ENCODE peak calls at places on chromosomes 4 and X, in nine cellular contexts. R is H9, I is thoracic aorta, S is uterus, B is breast epithelium, E is A549, H is mammary epithelial cell, F is heart left ventricle, K is tibial nerve. A is an unnamed sample. For H3K9me3, the result is how much of the 10 kb centered on the place peaks cover.

GRCh38 chr4:46886711-46887110 is 22.3 kb downstream of the COX7B2 start:
- DNase-seq in F (no peak), R (no peak), B (no peak), I (no peak), S (no peak), E (no peak), K (no peak), H (no peak), A (no peak)

GRCh38 chrX:118497180-118497814 is 1.7 kb downstream of the DOCK11 start:
- DNase-seq in K (no peak), R (no peak), B (no peak), H (no peak), S (no peak), I (no peak), F (no peak), E (no peak), A (no peak)

GRCh38 chr4:2468464-2469191 is at the start of gene RNF4:
- DNase-seq in R (peak), S (peak), I (peak), F (peak), E (peak), B (peak), H (peak), K (peak), A (peak)

GRCh38 chr4:169791527-169792156 is 33.9 kb upstream of the HPF1 start:
- DNase-seq in S (peak), I (no peak), H (peak), E (peak), R (peak), K (peak), B (no peak), F (peak), A (no peak)

GRCh38 chr4:76688737-76689078 is 209.2 kb downstream of the SOWAHB start:
- DNase-seq in R (no peak), H (no peak), B (no peak), I (no peak), F (no peak), K (no peak), S (no peak), E (no peak), A (no peak)

GRCh38 chr4:139689093-139689722 is 23.6 kb downstream of the MGST2 start:
- DNase-seq in B (no peak), I (no peak), H (no peak), S (no peak), E (no peak), R (no peak), F (no peak), K (no peak), A (no peak)

GRCh38 chrX:124010157-124010556 is 48.7 kb downstream of the STAG2 start:
- DNase-seq in R (no peak), E (no peak), F (no peak), I (no peak), S (no peak), B (no peak), H (peak), K (no peak), A (no peak)

GRCh38 chrX:10041383-10041782 is 74.2 kb downstream of the CLDN34 start:
- DNase-seq in K (no peak), H (no peak), I (no peak), E (no peak), F (no peak), R (peak), S (no peak), B (no peak), A (no peak)

GRCh38 chr4:27178066-27178465 is 317.4 kb downstream of the STIM2 start:
- DNase-seq in I (no peak), K (no peak), H (no peak), F (no peak), R (no peak), B (no peak), E (no peak), S (no peak), A (no peak)

GRCh38 chrX:327660-328126 is 9.1 kb upstream of the GTPBP6 start:
- DNase-seq in F (peak), S (no peak), I (no peak), E (no peak), K (no peak), H (no peak), R (no peak), B (peak), A (no peak)

GRCh38 chr4:2046031-2046961 is 12.8 kb upstream of the NAT8L start:
- DNase-seq in E (no peak), I (no peak), F (no peak), H (no peak), S (no peak), K (no peak), B (no peak), R (peak), A (no peak)

GRCh38 chr4:97493815-97494518 is 649.3 kb downstream of the STPG2 start:
- DNase-seq in H (peak), I (no peak), S (no peak), K (no peak), R (no peak), B (no peak), E (no peak), F (no peak), A (no peak)

GRCh38 chr4:71932941-71933340 is 98.9 kb upstream of the NPFFR2 start:
- DNase-seq in S (no peak), B (no peak), H (peak), K (no peak), E (no peak), R (no peak), I (no peak), F (no peak), A (no peak)

GRCh38 chr4:48943387-48943786 is 36.8 kb upstream of the OCIAD2 start:
- DNase-seq in S (no peak), F (no peak), H (peak), E (no peak), B (no peak), I (no peak), K (no peak), R (peak), A (no peak)

GRCh38 chr4:95091272-95091671 is 333.5 kb downstream of the BMPR1B start:
- DNase-seq in K (no peak), R (no peak), B (no peak), S (no peak), F (no peak), E (no peak), H (no peak), I (no peak), A (no peak)

GRCh38 chr4:128076465-128076864 is 15.4 kb downstream of the LARP1B start:
- DNase-seq in R (no peak), K (no peak), H (no peak), S (no peak), F (no peak), E (no peak), I (no peak), B (no peak), A (no peak)

GRCh38 chrX:128106630-128107029 is 54.4 kb upstream of the ACTRT1 start:
- DNase-seq in R (peak), K (no peak), I (no peak), S (no peak), F (no peak), B (no peak), E (peak), H (no peak), A (no peak)

GRCh38 chr4:48262926-48263325 is 6.7 kb downstream of the TEC start:
- DNase-seq in R (no peak), E (no peak), I (no peak), S (no peak), K (no peak), H (no peak), B (no peak), F (no peak), A (no peak)

GRCh38 chrX:110089656-110090404 is 86.9 kb downstream of the TMEM164 start:
- DNase-seq in S (no peak), K (no peak), H (no peak), E (no peak), I (no peak), F (no peak), R (no peak), B (no peak), A (no peak)

GRCh38 chr4:6360385-6360784 is 90.7 kb downstream of the WFS1 start:
- DNase-seq in H (no peak), R (no peak), B (no peak), E (no peak), S (no peak), F (no peak), K (no peak), I (no peak), A (no peak)

GRCh38 chrX:23616361-23616760 is 50.9 kb upstream of the PRDX4 start:
- DNase-seq in I (no peak), B (no peak), R (no peak), H (peak), S (no peak), K (no peak), F (no peak), E (peak), A (no peak)

GRCh38 chrX:18119856-18120255 is 100.8 kb downstream of the BEND2 start:
- DNase-seq in K (no peak), S (no peak), F (no peak), B (no peak), I (no peak), H (no peak), R (no peak), E (no peak), A (no peak)

GRCh38 chr4:40575846-40576245 is 53.8 kb downstream of the RBM47 start:
- DNase-seq in E (no peak), B (no peak), H (no peak), I (no peak), S (no peak), R (no peak), K (no peak), F (no peak), A (no peak)

GRCh38 chr4:71062436-71062835 is 69.0 kb downstream of the DCK start:
- DNase-seq in E (no peak), K (no peak), F (no peak), H (no peak), R (no peak), B (no peak), I (no peak), S (no peak), A (no peak)

GRCh38 chr4:138111462-138112000 is 130.6 kb downstream of the SLC7A11 start:
- DNase-seq in H (peak), B (no peak), R (peak), S (no peak), E (no peak), K (no peak), I (no peak), F (no peak), A (no peak)
- TF ChIP-seq CTCF in H (no peak), B (no peak), R (no peak), S (no peak), E (no peak), K (no peak), I (no peak), F (no peak), A (no peak)

DNA sequence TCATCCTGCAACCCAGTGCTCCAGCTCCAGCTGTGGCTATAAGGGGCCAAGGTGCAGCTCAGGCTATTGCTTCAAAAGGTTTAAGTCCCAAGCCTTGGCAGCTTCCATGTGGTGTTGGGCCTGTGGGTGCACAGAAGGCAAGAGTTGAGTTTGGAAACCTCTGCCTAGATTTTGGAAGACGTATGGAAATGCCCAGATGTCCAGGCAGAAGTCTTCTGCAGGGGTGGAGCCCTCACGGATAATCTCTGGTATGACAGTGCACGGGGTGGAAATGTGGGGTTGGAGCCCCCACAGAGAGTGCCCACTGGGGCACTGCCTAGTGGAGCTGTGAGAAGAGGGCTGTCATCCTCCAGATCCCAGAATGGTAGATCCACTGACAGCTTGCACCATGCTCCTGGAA is 44.5 kb downstream of the CYTL1 start:
- DNase-seq in I (no peak), B (no peak), R (no peak), K (no peak), E (no peak), F (no peak), H (no peak), S (no peak), A (no peak)
- H3K9me3 ChIP-seq in I (under half), B (under half), R (under half), K (under half), E (under half), F (under half), H (under half), S (under half), A (under half)

DNA sequence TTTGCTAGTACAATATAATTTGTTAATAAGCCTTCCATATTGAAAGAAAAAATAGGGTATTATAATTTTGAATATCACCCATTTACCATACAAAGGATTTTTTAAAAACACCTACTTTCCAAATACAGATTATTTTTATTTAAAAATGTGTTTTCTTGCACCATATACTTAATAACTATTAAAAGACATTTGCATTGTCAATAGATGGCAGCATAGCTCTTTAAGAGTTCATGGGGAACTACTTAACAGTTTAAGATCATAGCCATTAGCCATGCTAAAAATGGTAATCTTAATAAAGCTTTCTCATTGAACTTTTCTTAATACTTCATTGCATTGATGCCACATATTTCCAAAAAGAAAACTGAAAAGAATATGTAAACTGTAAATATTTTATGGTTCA is 1995.9 kb downstream of the C4orf33 start:
- DNase-seq in S (no peak), I (no peak), R (no peak), B (no peak), E (no peak), F (no peak), H (peak), K (no peak), A (no peak)
- TF ChIP-seq CTCF in S (no peak), I (no peak), R (peak), B (no peak), E (peak), F (no peak), H (peak), K (no peak), A (no peak)

DNA sequence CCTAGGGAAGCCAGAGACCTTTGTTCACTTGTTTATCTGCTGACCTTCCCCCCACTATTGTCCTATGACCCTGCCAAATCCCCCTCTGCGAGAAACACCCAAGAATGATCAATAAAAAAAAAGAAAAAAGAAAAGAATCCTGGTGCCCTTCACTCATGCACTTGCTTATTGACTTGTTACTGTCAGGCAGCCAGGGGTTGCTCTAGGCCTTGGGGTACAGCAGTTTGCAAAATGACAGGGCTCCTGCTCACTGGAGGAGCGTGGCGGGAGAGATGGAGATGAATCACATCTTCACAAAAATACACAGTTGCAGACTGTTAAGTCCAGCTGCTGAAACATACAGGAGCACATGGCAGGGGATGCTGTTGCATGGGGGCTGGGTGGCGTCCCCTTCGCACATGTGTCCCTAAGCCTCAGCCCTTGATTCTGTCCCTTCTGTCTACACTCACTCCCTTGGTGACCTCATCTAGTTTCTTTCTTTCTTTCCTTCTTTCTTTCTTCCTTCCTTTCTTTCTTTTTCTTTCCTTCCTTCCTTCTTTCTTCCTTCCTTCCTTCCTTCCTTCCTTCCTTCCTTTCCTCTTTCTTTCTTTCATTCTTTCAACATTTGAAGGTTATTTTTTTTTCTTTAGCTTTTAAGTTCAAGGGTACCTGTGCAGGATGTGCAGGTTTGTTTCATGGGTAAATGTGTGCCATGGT is 16.9 kb upstream of the TMEM271 start:
- DNase-seq in F (no peak), R (no peak), K (no peak), S (no peak), H (no peak), E (no peak), B (no peak), I (no peak), A (no peak)
- H3K9me3 ChIP-seq in F (under half), R (under half), K (under half), S (under half), H (under half), E (under half), B (under half), I (under half), A (under half)

GRCh38 chr4:161642708-161643107 is 521.1 kb downstream of the FSTL5 start:
- DNase-seq in S (no peak), R (no peak), K (no peak), E (no peak), B (no peak), H (no peak), F (no peak), I (no peak), A (no peak)
- TF ChIP-seq CTCF in S (no peak), R (no peak), K (no peak), E (peak), B (no peak), H (peak), F (no peak), I (no peak), A (peak)

A was measured in right atrium auricular region.